ENCODE peak calls at places on chromosomes 16 and 17, in nine cellular contexts. One of them, this sample, is unnamed.
A peak's percentile ranks its signal among the peaks of the same experiment; 100 is the strongest.

GRCh38 chr17:13792314-13792713 is 190.6 kb upstream of the HS3ST3A1 start:
- DNase-seq in left colon: no peak
- DNase-seq in heart right ventricle: no peak
- DNase-seq in foreskin fibroblast: peak; percentile 74
- DNase-seq in osteocyte: no peak
- DNase-seq in neural progenitor cell: no peak
- DNase-seq in posterior cingulate gyrus: no peak
- DNase-seq in stimulated activated CD8-positive, alpha-beta memory T cell treated with anti-CD3 and anti-CD28 coated beads, Interleukin-4, amount 100 ng/mL, for 1 hour: no peak
- DNase-seq in hypothalamus: no peak
- DNase-seq in this sample: no peak

GRCh38 chr16:19289805-19290490 is 4.4 kb downstream of the CLEC19A start:
- DNase-seq in left colon: no peak
- DNase-seq in heart right ventricle: no peak
- DNase-seq in foreskin fibroblast: no peak
- DNase-seq in osteocyte: no peak
- DNase-seq in neural progenitor cell: peak; percentile 83
- DNase-seq in posterior cingulate gyrus: peak; percentile 81
- DNase-seq in stimulated activated CD8-positive, alpha-beta memory T cell treated with anti-CD3 and anti-CD28 coated beads, Interleukin-4, amount 100 ng/mL, for 1 hour: no peak
- DNase-seq in hypothalamus: no peak
- DNase-seq in this sample: peak; percentile 54

GRCh38 chr17:54754560-54754959 is 146.1 kb upstream of the TOM1L1 start:
- DNase-seq in left colon: no peak
- DNase-seq in heart right ventricle: no peak
- DNase-seq in foreskin fibroblast: no peak
- DNase-seq in osteocyte: no peak
- DNase-seq in neural progenitor cell: peak; percentile 4
- DNase-seq in posterior cingulate gyrus: no peak
- DNase-seq in stimulated activated CD8-positive, alpha-beta memory T cell treated with anti-CD3 and anti-CD28 coated beads, Interleukin-4, amount 100 ng/mL, for 1 hour: no peak
- DNase-seq in hypothalamus: no peak
- DNase-seq in this sample: peak; percentile 80

GRCh38 chr17:66679631-66680517 is 155.0 kb upstream of the CACNG5 start:
- DNase-seq in left colon: no peak
- DNase-seq in heart right ventricle: no peak
- DNase-seq in foreskin fibroblast: no peak
- DNase-seq in osteocyte: no peak
- DNase-seq in neural progenitor cell: no peak
- DNase-seq in posterior cingulate gyrus: no peak
- DNase-seq in stimulated activated CD8-positive, alpha-beta memory T cell treated with anti-CD3 and anti-CD28 coated beads, Interleukin-4, amount 100 ng/mL, for 1 hour: no peak
- DNase-seq in hypothalamus: no peak
- DNase-seq in this sample: no peak

GRCh38 chr16:74743668-74744299 is 30.8 kb downstream of the FA2H start:
- DNase-seq in left colon: peak; percentile 96
- DNase-seq in heart right ventricle: no peak
- DNase-seq in foreskin fibroblast: peak; percentile 80
- DNase-seq in osteocyte: no peak
- DNase-seq in neural progenitor cell: no peak
- DNase-seq in posterior cingulate gyrus: no peak
- DNase-seq in stimulated activated CD8-positive, alpha-beta memory T cell treated with anti-CD3 and anti-CD28 coated beads, Interleukin-4, amount 100 ng/mL, for 1 hour: no peak
- DNase-seq in hypothalamus: no peak
- DNase-seq in this sample: no peak

GRCh38 chr16:11507991-11508390 is 78.7 kb downstream of the LITAF start:
- DNase-seq in left colon: no peak
- DNase-seq in heart right ventricle: no peak
- DNase-seq in foreskin fibroblast: peak; percentile 14
- DNase-seq in osteocyte: no peak
- DNase-seq in neural progenitor cell: no peak
- DNase-seq in posterior cingulate gyrus: no peak
- DNase-seq in stimulated activated CD8-positive, alpha-beta memory T cell treated with anti-CD3 and anti-CD28 coated beads, Interleukin-4, amount 100 ng/mL, for 1 hour: no peak
- DNase-seq in hypothalamus: no peak
- DNase-seq in this sample: no peak

GRCh38 chr16:87416826-87417471 is 24.8 kb downstream of the MAP1LC3B start:
- DNase-seq in left colon: no peak
- DNase-seq in heart right ventricle: no peak
- DNase-seq in foreskin fibroblast: peak; percentile 80
- DNase-seq in osteocyte: no peak
- DNase-seq in neural progenitor cell: peak; percentile 19
- DNase-seq in posterior cingulate gyrus: no peak
- DNase-seq in stimulated activated CD8-positive, alpha-beta memory T cell treated with anti-CD3 and anti-CD28 coated beads, Interleukin-4, amount 100 ng/mL, for 1 hour: no peak
- DNase-seq in hypothalamus: no peak
- DNase-seq in this sample: no peak

GRCh38 chr16:19245326-19245925 is 40.1 kb upstream of the CLEC19A start:
- DNase-seq in left colon: no peak
- DNase-seq in heart right ventricle: no peak
- DNase-seq in foreskin fibroblast: no peak
- DNase-seq in osteocyte: no peak
- DNase-seq in neural progenitor cell: no peak
- DNase-seq in posterior cingulate gyrus: no peak
- DNase-seq in stimulated activated CD8-positive, alpha-beta memory T cell treated with anti-CD3 and anti-CD28 coated beads, Interleukin-4, amount 100 ng/mL, for 1 hour: no peak
- DNase-seq in hypothalamus: no peak
- DNase-seq in this sample: no peak

GRCh38 chr16:10624527-10624926 is 44.1 kb upstream of the EMP2 start:
- DNase-seq in left colon: no peak
- DNase-seq in heart right ventricle: no peak
- DNase-seq in foreskin fibroblast: no peak
- DNase-seq in osteocyte: no peak
- DNase-seq in neural progenitor cell: no peak
- DNase-seq in posterior cingulate gyrus: no peak
- DNase-seq in stimulated activated CD8-positive, alpha-beta memory T cell treated with anti-CD3 and anti-CD28 coated beads, Interleukin-4, amount 100 ng/mL, for 1 hour: no peak
- DNase-seq in hypothalamus: no peak
- DNase-seq in this sample: no peak

GRCh38 chr17:50944054-50944901 is 78.1 kb upstream of the TOB1 start:
- DNase-seq in left colon: peak; percentile 94
- DNase-seq in heart right ventricle: peak; percentile 88
- DNase-seq in foreskin fibroblast: peak; percentile 88
- DNase-seq in osteocyte: no peak
- DNase-seq in neural progenitor cell: peak; percentile 75
- DNase-seq in posterior cingulate gyrus: no peak
- DNase-seq in stimulated activated CD8-positive, alpha-beta memory T cell treated with anti-CD3 and anti-CD28 coated beads, Interleukin-4, amount 100 ng/mL, for 1 hour: peak; percentile 57
- DNase-seq in hypothalamus: peak; percentile 31
- DNase-seq in this sample: peak; percentile 73

GRCh38 chr17:49494937-49495841 is at the start of gene NGFR:
- DNase-seq in left colon: no peak
- DNase-seq in heart right ventricle: peak; percentile 64
- DNase-seq in foreskin fibroblast: peak; percentile 59
- DNase-seq in osteocyte: no peak
- DNase-seq in neural progenitor cell: peak; percentile 90
- DNase-seq in posterior cingulate gyrus: peak; percentile 81
- DNase-seq in stimulated activated CD8-positive, alpha-beta memory T cell treated with anti-CD3 and anti-CD28 coated beads, Interleukin-4, amount 100 ng/mL, for 1 hour: peak; percentile 12
- DNase-seq in hypothalamus: peak; percentile 15
- DNase-seq in this sample: peak; percentile 82

GRCh38 chr17:38970128-38970527 is 2.9 kb upstream of the FBXO47 start:
- DNase-seq in left colon: no peak
- DNase-seq in heart right ventricle: no peak
- DNase-seq in foreskin fibroblast: no peak
- DNase-seq in osteocyte: no peak
- DNase-seq in neural progenitor cell: no peak
- DNase-seq in posterior cingulate gyrus: no peak
- DNase-seq in stimulated activated CD8-positive, alpha-beta memory T cell treated with anti-CD3 and anti-CD28 coated beads, Interleukin-4, amount 100 ng/mL, for 1 hour: no peak
- DNase-seq in hypothalamus: no peak
- DNase-seq in this sample: no peak

GRCh38 chr17:49861150-49861884 is 13.4 kb upstream of the TAC4 start:
- DNase-seq in left colon: no peak
- DNase-seq in heart right ventricle: no peak
- DNase-seq in foreskin fibroblast: peak; percentile 67
- DNase-seq in osteocyte: no peak
- DNase-seq in neural progenitor cell: peak; percentile 78
- DNase-seq in posterior cingulate gyrus: no peak
- DNase-seq in stimulated activated CD8-positive, alpha-beta memory T cell treated with anti-CD3 and anti-CD28 coated beads, Interleukin-4, amount 100 ng/mL, for 1 hour: peak; percentile 39
- DNase-seq in hypothalamus: no peak
- DNase-seq in this sample: peak; percentile 68

GRCh38 chr16:85372627-85373372 is 240.3 kb upstream of the GSE1 start:
- DNase-seq in left colon: no peak
- DNase-seq in heart right ventricle: no peak
- DNase-seq in foreskin fibroblast: peak; percentile 89
- DNase-seq in osteocyte: no peak
- DNase-seq in neural progenitor cell: no peak
- DNase-seq in posterior cingulate gyrus: no peak
- DNase-seq in stimulated activated CD8-positive, alpha-beta memory T cell treated with anti-CD3 and anti-CD28 coated beads, Interleukin-4, amount 100 ng/mL, for 1 hour: no peak
- DNase-seq in hypothalamus: no peak
- DNase-seq in this sample: no peak

GRCh38 chr17:32100971-32101631 is 41.2 kb upstream of the RHOT1 start:
- DNase-seq in left colon: no peak
- DNase-seq in heart right ventricle: no peak
- DNase-seq in foreskin fibroblast: no peak
- DNase-seq in osteocyte: peak; percentile 54
- DNase-seq in neural progenitor cell: no peak
- DNase-seq in posterior cingulate gyrus: no peak
- DNase-seq in stimulated activated CD8-positive, alpha-beta memory T cell treated with anti-CD3 and anti-CD28 coated beads, Interleukin-4, amount 100 ng/mL, for 1 hour: no peak
- DNase-seq in hypothalamus: no peak
- DNase-seq in this sample: no peak

GRCh38 chr16:1773703-1774455 is 945 bp upstream of the MRPS34 start:
- DNase-seq in left colon: no peak
- DNase-seq in heart right ventricle: no peak
- DNase-seq in foreskin fibroblast: peak; percentile 61
- DNase-seq in osteocyte: no peak
- DNase-seq in neural progenitor cell: no peak
- DNase-seq in posterior cingulate gyrus: no peak
- DNase-seq in stimulated activated CD8-positive, alpha-beta memory T cell treated with anti-CD3 and anti-CD28 coated beads, Interleukin-4, amount 100 ng/mL, for 1 hour: no peak
- DNase-seq in hypothalamus: no peak
- DNase-seq in this sample: no peak

GRCh38 chr16:82741073-82741615 is 114.4 kb downstream of the CDH13 start:
- DNase-seq in left colon: no peak
- DNase-seq in heart right ventricle: no peak
- DNase-seq in foreskin fibroblast: peak; percentile 41
- DNase-seq in osteocyte: no peak
- DNase-seq in neural progenitor cell: no peak
- DNase-seq in posterior cingulate gyrus: no peak
- DNase-seq in stimulated activated CD8-positive, alpha-beta memory T cell treated with anti-CD3 and anti-CD28 coated beads, Interleukin-4, amount 100 ng/mL, for 1 hour: no peak
- DNase-seq in hypothalamus: no peak
- DNase-seq in this sample: no peak

GRCh38 chr16:72901012-72901411 is 146.9 kb downstream of the ZFHX3 start:
- DNase-seq in left colon: no peak
- DNase-seq in heart right ventricle: no peak
- DNase-seq in foreskin fibroblast: no peak
- DNase-seq in osteocyte: no peak
- DNase-seq in neural progenitor cell: no peak
- DNase-seq in posterior cingulate gyrus: no peak
- DNase-seq in stimulated activated CD8-positive, alpha-beta memory T cell treated with anti-CD3 and anti-CD28 coated beads, Interleukin-4, amount 100 ng/mL, for 1 hour: no peak
- DNase-seq in hypothalamus: no peak
- DNase-seq in this sample: no peak

GRCh38 chr17:49971848-49972485 is 3.0 kb downstream of the DLX4 start:
- DNase-seq in left colon: no peak
- DNase-seq in heart right ventricle: no peak
- DNase-seq in foreskin fibroblast: no peak
- DNase-seq in osteocyte: no peak
- DNase-seq in neural progenitor cell: peak; percentile 60
- DNase-seq in posterior cingulate gyrus: no peak
- DNase-seq in stimulated activated CD8-positive, alpha-beta memory T cell treated with anti-CD3 and anti-CD28 coated beads, Interleukin-4, amount 100 ng/mL, for 1 hour: no peak
- DNase-seq in hypothalamus: no peak
- DNase-seq in this sample: peak; percentile 52

GRCh38 chr17:40596261-40596919 is 31.1 kb upstream of the CCR7 start:
- DNase-seq in left colon: no peak
- DNase-seq in heart right ventricle: no peak
- DNase-seq in foreskin fibroblast: no peak
- DNase-seq in osteocyte: no peak
- DNase-seq in neural progenitor cell: no peak
- DNase-seq in posterior cingulate gyrus: no peak
- DNase-seq in stimulated activated CD8-positive, alpha-beta memory T cell treated with anti-CD3 and anti-CD28 coated beads, Interleukin-4, amount 100 ng/mL, for 1 hour: no peak
- DNase-seq in hypothalamus: no peak
- DNase-seq in this sample: no peak

GRCh38 chr17:74872313-74873035 is at the start of gene FDXR:
- DNase-seq in left colon: no peak
- DNase-seq in heart right ventricle: no peak
- DNase-seq in foreskin fibroblast: peak; percentile 14
- DNase-seq in osteocyte: no peak
- DNase-seq in neural progenitor cell: no peak
- DNase-seq in posterior cingulate gyrus: no peak
- DNase-seq in stimulated activated CD8-positive, alpha-beta memory T cell treated with anti-CD3 and anti-CD28 coated beads, Interleukin-4, amount 100 ng/mL, for 1 hour: no peak
- DNase-seq in hypothalamus: no peak
- DNase-seq in this sample: no peak

GRCh38 chr16:8899709-8900317 is 17.7 kb downstream of the LITAFD start:
- DNase-seq in left colon: no peak
- DNase-seq in heart right ventricle: no peak
- DNase-seq in foreskin fibroblast: no peak
- DNase-seq in osteocyte: no peak
- DNase-seq in neural progenitor cell: no peak
- DNase-seq in posterior cingulate gyrus: no peak
- DNase-seq in stimulated activated CD8-positive, alpha-beta memory T cell treated with anti-CD3 and anti-CD28 coated beads, Interleukin-4, amount 100 ng/mL, for 1 hour: no peak
- DNase-seq in hypothalamus: no peak
- DNase-seq in this sample: no peak

GRCh38 chr16:80197790-80198201 is 343.0 kb upstream of the DYNLRB2 start:
- DNase-seq in left colon: no peak
- DNase-seq in heart right ventricle: no peak
- DNase-seq in foreskin fibroblast: peak; percentile 86
- DNase-seq in osteocyte: no peak
- DNase-seq in neural progenitor cell: no peak
- DNase-seq in posterior cingulate gyrus: no peak
- DNase-seq in stimulated activated CD8-positive, alpha-beta memory T cell treated with anti-CD3 and anti-CD28 coated beads, Interleukin-4, amount 100 ng/mL, for 1 hour: no peak
- DNase-seq in hypothalamus: no peak
- DNase-seq in this sample: no peak

GRCh38 chr17:83100853-83101391 is 21.5 kb downstream of the METRNL start:
- DNase-seq in left colon: no peak
- DNase-seq in heart right ventricle: no peak
- DNase-seq in foreskin fibroblast: no peak
- DNase-seq in osteocyte: no peak
- DNase-seq in neural progenitor cell: no peak
- DNase-seq in posterior cingulate gyrus: no peak
- DNase-seq in stimulated activated CD8-positive, alpha-beta memory T cell treated with anti-CD3 and anti-CD28 coated beads, Interleukin-4, amount 100 ng/mL, for 1 hour: no peak
- DNase-seq in hypothalamus: no peak
- DNase-seq in this sample: no peak

GRCh38 chr17:75998327-75998795 is 2.3 kb upstream of the CDK3 start:
- DNase-seq in left colon: peak; percentile 31
- DNase-seq in heart right ventricle: no peak
- DNase-seq in foreskin fibroblast: peak; percentile 36
- DNase-seq in osteocyte: no peak
- DNase-seq in neural progenitor cell: no peak
- DNase-seq in posterior cingulate gyrus: no peak
- DNase-seq in stimulated activated CD8-positive, alpha-beta memory T cell treated with anti-CD3 and anti-CD28 coated beads, Interleukin-4, amount 100 ng/mL, for 1 hour: no peak
- DNase-seq in hypothalamus: no peak
- DNase-seq in this sample: no peak

This sample was measured in H9.